ENCODE peak calls at places on chromosomes 7 and 10, in six cellular contexts. G, U, V, R, A and E are unnamed samples.

GRCh38 chr10:92569071-92569470 is 4.8 kb downstream of the IDE start:
- DNase-seq in G (no peak), U (peak), V (no peak), R (no peak), A (no peak), E (peak)

GRCh38 chr7:5425507-5426225 is 2.0 kb upstream of the TNRC18 start:
- DNase-seq in G (peak), U (peak), V (no peak), R (peak), A (peak), E (peak)

GRCh38 chr10:29119374-29119773 is 169.5 kb upstream of the LYZL1 start:
- DNase-seq in G (peak), U (peak), V (peak), R (peak), A (no peak), E (peak)

GRCh38 chr7:144780071-144780608 is 55.7 kb downstream of the TPK1 start:
- DNase-seq in G (peak), U (no peak), V (no peak), R (no peak), A (no peak), E (no peak)

GRCh38 chr7:140857048-140857447 is 67.7 kb downstream of the BRAF start:
- DNase-seq in G (no peak), U (peak), V (no peak), R (no peak), A (no peak), E (no peak)

GRCh38 chr7:92456241-92456640 is 9.0 kb downstream of the GATAD1 start:
- DNase-seq in G (no peak), U (peak), V (no peak), R (no peak), A (no peak), E (no peak)

GRCh38 chr7:142507799-142508198 is 241.5 kb upstream of the PRSS1 start:
- DNase-seq in G (no peak), U (no peak), V (no peak), R (no peak), A (no peak), E (no peak)

GRCh38 chr7:6495597-6496262 is 48.0 kb upstream of the DAGLB start:
- DNase-seq in G (no peak), U (peak), V (no peak), R (no peak), A (no peak), E (peak)

GRCh38 chr10:126617208-126617607 is 53.3 kb downstream of the C10orf90 start:
- DNase-seq in G (no peak), U (no peak), V (no peak), R (no peak), A (no peak), E (no peak)

GRCh38 chr7:2066251-2066919 is 166.4 kb downstream of the MAD1L1 start:
- DNase-seq in G (no peak), U (no peak), V (no peak), R (no peak), A (no peak), E (no peak)

GRCh38 chr10:80131499-80131901 is 1.0 kb upstream of the PLAC9 start:
- DNase-seq in G (peak), U (no peak), V (no peak), R (peak), A (no peak), E (no peak)

GRCh38 chr7:7732566-7733290 is 14.3 kb upstream of the RPA3 start:
- DNase-seq in G (no peak), U (peak), V (no peak), R (no peak), A (peak), E (peak)

GRCh38 chr10:3666525-3667302 is 118.3 kb downstream of the KLF6 start:
- DNase-seq in G (no peak), U (no peak), V (no peak), R (no peak), A (no peak), E (no peak)

GRCh38 chr10:118957141-118957825 is 72.2 kb upstream of the NANOS1 start:
- DNase-seq in G (no peak), U (no peak), V (no peak), R (peak), A (no peak), E (no peak)

GRCh38 chr7:26784118-26784517 is 80.3 kb downstream of the SKAP2 start:
- DNase-seq in G (no peak), U (no peak), V (no peak), R (no peak), A (no peak), E (no peak)

GRCh38 chr7:41292457-41292856 is 410.4 kb downstream of the INHBA start:
- DNase-seq in G (no peak), U (no peak), V (no peak), R (no peak), A (no peak), E (no peak)

GRCh38 chr7:46539892-46540483 is 618.9 kb upstream of the IGFBP3 start:
- DNase-seq in G (peak), U (no peak), V (peak), R (peak), A (no peak), E (no peak)

GRCh38 chr7:49768835-49769234 is 4.6 kb upstream of the VWC2 start:
- DNase-seq in G (no peak), U (no peak), V (no peak), R (no peak), A (no peak), E (no peak)

GRCh38 chr7:14228341-14228740 is 238.9 kb upstream of the ETV1 start:
- DNase-seq in G (no peak), U (no peak), V (no peak), R (no peak), A (no peak), E (peak)

GRCh38 chr10:119654540-119654939 is 3.4 kb downstream of the BAG3 start:
- DNase-seq in G (peak), U (no peak), V (no peak), R (no peak), A (no peak), E (no peak)

GRCh38 chr10:68955786-68956532 is at the start of gene DDX21:
- DNase-seq in G (peak), U (peak), V (peak), R (peak), A (peak), E (peak)
- H3K18ac ChIP-seq in G (peak), U (no peak), V (peak), R (peak), A (no peak), E (peak)

GRCh38 chr10:72257051-72257892 is 16.5 kb upstream of the DDIT4 start:
- DNase-seq in G (no peak), U (no peak), V (no peak), R (no peak), A (no peak), E (peak)

GRCh38 chr10:72255977-72256729 is 17.6 kb upstream of the DDIT4 start:
- DNase-seq in G (no peak), U (no peak), V (no peak), R (no peak), A (no peak), E (peak)

GRCh38 chr10:72251635-72252034 is 22.1 kb upstream of the DDIT4 start:
- DNase-seq in G (no peak), U (no peak), V (no peak), R (no peak), A (no peak), E (no peak)

GRCh38 chr10:72253002-72253401 is 20.7 kb upstream of the DDIT4 start:
- DNase-seq in G (no peak), U (no peak), V (no peak), R (no peak), A (no peak), E (no peak)

DNA sequence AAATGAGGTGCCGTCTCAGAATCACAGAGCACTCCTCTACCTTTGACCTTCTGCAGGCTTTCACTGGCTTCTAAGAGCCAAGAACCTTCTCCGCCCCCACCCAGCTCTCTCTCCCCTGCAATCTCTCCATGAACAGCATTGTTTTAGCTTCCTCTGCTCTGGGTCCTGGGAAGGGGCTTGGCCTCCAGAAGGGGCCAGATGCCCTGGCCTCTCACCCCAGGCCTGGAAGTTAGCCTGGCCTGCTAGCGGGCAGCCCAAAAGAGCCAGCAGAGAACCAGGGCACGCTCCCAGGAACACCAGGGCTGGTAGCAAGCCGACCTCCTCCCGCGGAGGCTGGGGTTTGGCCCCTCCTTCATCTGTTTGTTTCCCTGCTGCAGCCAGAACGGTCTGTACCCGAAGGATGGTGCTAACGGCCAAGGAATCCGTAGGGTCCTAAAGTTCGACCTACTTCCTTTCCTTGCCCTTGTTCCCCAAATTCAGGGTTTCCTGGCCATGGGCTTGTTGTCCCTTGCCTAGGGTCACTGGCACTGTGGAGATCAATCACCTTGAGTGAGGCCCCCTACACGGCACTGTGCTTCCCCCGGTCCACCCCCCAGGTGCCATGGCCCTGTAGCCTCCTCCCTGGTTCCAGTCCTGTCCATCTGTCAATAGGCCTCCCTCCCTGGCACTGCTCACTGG is 18.7 kb upstream of the DDIT4 start:
- DNase-seq in G (peak), U (peak), V (no peak), R (peak), A (peak), E (peak)
- H3K18ac ChIP-seq in G (peak), U (peak), V (peak), R (no peak), A (peak), E (peak)

DNA sequence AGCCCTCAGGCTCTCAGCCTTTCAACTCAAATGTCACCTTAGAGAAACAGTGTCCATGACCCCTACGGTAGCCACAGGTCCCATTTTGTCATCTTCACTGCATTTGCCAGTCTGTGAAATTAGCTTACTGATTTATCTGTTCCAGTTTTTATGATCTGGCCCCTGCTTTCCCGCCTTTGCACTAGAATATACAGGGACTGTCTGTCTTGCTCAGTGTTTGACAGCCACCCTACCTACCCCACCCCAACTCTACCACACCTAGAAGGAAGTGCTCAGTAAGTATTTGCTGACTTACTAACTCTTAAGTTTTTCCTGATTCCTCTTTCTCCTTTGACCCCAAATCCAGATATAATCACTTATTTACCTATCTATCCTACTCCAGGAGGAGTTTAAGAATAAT is 49.5 kb downstream of the CREB3L2 start:
- DNase-seq in G (no peak), U (no peak), V (no peak), R (no peak), A (no peak), E (no peak)
- H3K18ac ChIP-seq in G (no peak), U (peak), V (no peak), R (no peak), A (no peak), E (peak)

GRCh38 chr7:44104880-44105771 is 981 bp downstream of the AEBP1 start:
- DNase-seq in G (peak), U (peak), V (no peak), R (no peak), A (peak), E (peak)

GRCh38 chr7:44103941-44104879 is at the start of gene AEBP1:
- DNase-seq in G (peak), U (no peak), V (no peak), R (peak), A (peak), E (peak)

GRCh38 chr7:44101966-44102845 is 1.9 kb upstream of the AEBP1 start:
- DNase-seq in G (no peak), U (peak), V (no peak), R (no peak), A (no peak), E (no peak)

GRCh38 chr7:44102846-44103565 is 1.1 kb upstream of the AEBP1 start:
- DNase-seq in G (no peak), U (no peak), V (no peak), R (no peak), A (no peak), E (no peak)

GRCh38 chr7:44103566-44103940 is 592 bp upstream of the AEBP1 start:
- DNase-seq in G (no peak), U (no peak), V (no peak), R (no peak), A (no peak), E (no peak)
- H3K18ac ChIP-seq in G (peak), U (no peak), V (no peak), R (no peak), A (peak), E (peak)